ENCODE peak calls at places on chromosomes 2 and 18, in four cellular contexts. J is IMR-90, R is H9, C is H1. K is an unnamed sample.

GRCh38 chr2:43105586-43106562 is 120.5 kb downstream of the ZFP36L2 start:
- DNase-seq in C (no peak), R (no peak), J (peak), K (peak)

GRCh38 chr2:174901075-174901474 is 104.1 kb downstream of the CHN1 start:
- DNase-seq in R (no peak), C (no peak), J (peak), K (peak)

GRCh38 chr2:241000831-241001321 is 2.5 kb downstream of the SNED1 start:
- DNase-seq in J (no peak), C (peak), R (no peak), K (no peak)

GRCh38 chr2:235332240-235332890 is 161.5 kb upstream of the AGAP1 start:
- DNase-seq in C (no peak), J (no peak), R (no peak), K (no peak)

GRCh38 chr2:54975175-54975574 is 75.1 kb downstream of the RTN4 start:
- DNase-seq in C (no peak), J (no peak), R (no peak), K (no peak)

GRCh38 chr2:232478571-232479340 is 8.9 kb downstream of the ECEL1 start:
- DNase-seq in J (no peak), R (peak), C (no peak), K (no peak)

GRCh38 chr2:220569380-220569779 is 942.0 kb downstream of the SLC4A3 start:
- DNase-seq in J (no peak), C (no peak), R (no peak), K (no peak)

GRCh38 chr2:16400127-16400623 is 265.5 kb downstream of the CYRIA start:
- DNase-seq in J (no peak), R (no peak), C (no peak), K (no peak)

GRCh38 chr18:54193786-54194185 is 30.7 kb downstream of the MBD2 start:
- DNase-seq in J (no peak), R (no peak), C (no peak), K (no peak)

GRCh38 chr2:27655155-27655951 is 8.1 kb downstream of the SUPT7L start:
- DNase-seq in R (no peak), J (peak), C (no peak), K (peak)

GRCh38 chr2:65035544-65035943 is 20.7 kb upstream of the CEP68 start:
- DNase-seq in C (no peak), J (no peak), R (no peak), K (no peak)

GRCh38 chr2:84458436-84459027 is 548 bp downstream of the SUCLG1 start:
- DNase-seq in R (no peak), C (no peak), J (peak), K (no peak)
- H4K5ac ChIP-seq in R (no peak), C (no peak), J (no peak), K (no peak)

GRCh38 chr2:38751043-38751846 is at the start of gene SRSF7:
- DNase-seq in J (peak), R (peak), C (peak), K (peak)

GRCh38 chr2:38751847-38752410 is 768 bp upstream of the SRSF7 start:
- DNase-seq in C (no peak), R (no peak), J (peak), K (peak)

GRCh38 chr2:38750011-38750792 is 959 bp downstream of the SRSF7 start:
- DNase-seq in J (peak), C (no peak), R (no peak), K (no peak)

GRCh38 chr2:38748857-38749804 is 2.0 kb downstream of the SRSF7 start:
- DNase-seq in J (no peak), C (no peak), R (no peak), K (no peak)

DNA sequence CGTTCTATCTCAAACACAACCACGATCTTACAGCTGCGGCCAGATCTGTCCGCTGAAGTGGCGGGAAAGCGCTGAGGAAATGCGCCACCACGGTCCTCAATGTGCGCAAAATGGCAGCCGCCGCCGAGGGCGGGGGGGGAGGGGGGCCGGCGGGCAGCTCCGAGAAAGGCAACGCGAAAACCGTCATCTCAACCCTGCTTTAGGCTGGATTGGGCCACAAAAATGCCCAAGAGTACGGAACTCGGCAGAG is 443 bp downstream of the SRSF7 start:
- DNase-seq in C (no peak), R (no peak), J (no peak), K (no peak)
- H3K18ac ChIP-seq in C (peak), R (peak), J (peak), K (peak)

GRCh38 chr2:148899638-148900318 is 24.8 kb downstream of the KIF5C start:
- DNase-seq in J (no peak), R (no peak), C (no peak), K (no peak)
- H4K5ac ChIP-seq in J (no peak), R (no peak), C (no peak), K (no peak)

GRCh38 chr2:230765611-230766300 is 53.1 kb downstream of the CAB39 start:
- DNase-seq in R (no peak), J (no peak), C (no peak), K (peak)

GRCh38 chr2:230772189-230772588 is 59.5 kb downstream of the CAB39 start:
- DNase-seq in C (no peak), R (no peak), J (no peak), K (no peak)

GRCh38 chr2:230773039-230773773 is 60.6 kb downstream of the CAB39 start:
- DNase-seq in R (no peak), C (no peak), J (no peak), K (no peak)

GRCh38 chr2:230770804-230771203 is 58.2 kb downstream of the CAB39 start:
- DNase-seq in C (no peak), R (no peak), J (no peak), K (no peak)

DNA sequence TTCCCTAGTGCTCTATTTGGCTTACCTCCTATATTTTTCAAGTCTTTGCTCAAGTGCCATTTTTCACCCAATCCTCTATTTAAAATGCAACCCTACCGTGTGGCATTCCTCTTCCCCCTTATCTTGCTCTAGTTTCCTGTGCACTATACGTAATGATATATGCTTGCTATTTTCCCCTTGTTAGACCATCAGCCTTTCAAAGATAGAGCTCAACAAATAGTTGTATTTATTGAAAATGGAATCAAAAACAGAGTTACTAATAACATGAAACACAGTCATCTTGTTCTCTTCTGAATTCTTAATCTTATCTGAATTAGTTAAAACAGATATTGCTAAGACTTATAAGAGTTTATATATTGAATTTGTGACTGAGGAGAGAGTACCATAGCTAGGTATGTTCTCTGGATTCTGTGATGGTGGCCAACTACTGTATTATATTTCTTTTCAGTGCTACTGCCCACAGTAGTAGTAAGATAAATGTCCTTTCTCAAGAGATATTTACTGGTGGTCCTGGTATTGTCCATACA is 55.3 kb downstream of the CAB39 start:
- DNase-seq in J (no peak), R (no peak), C (no peak), K (no peak)
- H3K18ac ChIP-seq in J (no peak), R (no peak), C (no peak), K (no peak)

K was measured in mesendoderm.